ENCODE peak calls at places on chromosomes 3 and 15, in six cellular contexts. O is neuronal stem cell, C is hypothalamus, B is hepatic stellate cell, G is uterus, V is NCI-H1105 treated with DMSO at 0.1 percent for 48 hours. Q is an unnamed sample.

GRCh38 chr15:40340038-40340739 is 550 bp downstream of the CCDC9B start:
- DNase-seq in O (no peak), C (peak), B (peak), G (peak), V (peak), Q (no peak)

GRCh38 chr15:20644896-20645295 is 103.3 kb upstream of the GOLGA6L6 start:
- DNase-seq in O (no peak), C (no peak), B (no peak), G (no peak), V (no peak), Q (no peak)

GRCh38 chr15:72688697-72689096 is 2.7 kb downstream of the BBS4 start:
- DNase-seq in O (no peak), C (no peak), B (no peak), G (no peak), V (no peak), Q (no peak)

GRCh38 chr3:31531465-31531991 is 1.2 kb upstream of the STT3B start:
- DNase-seq in O (no peak), C (no peak), B (no peak), G (no peak), V (no peak), Q (no peak)

GRCh38 chr3:118501152-118501551 is 533.5 kb downstream of the IGSF11 start:
- DNase-seq in O (no peak), C (peak), B (no peak), G (no peak), V (peak), Q (peak)

GRCh38 chr3:46542801-46543201 is 23.3 kb downstream of the LRRC2 start:
- DNase-seq in O (no peak), C (no peak), B (no peak), G (no peak), V (no peak), Q (peak)

GRCh38 chr3:71786551-71786950 is 1.6 kb upstream of the PROK2 start:
- DNase-seq in O (no peak), C (no peak), B (no peak), G (no peak), V (no peak), Q (no peak)

GRCh38 chr15:33994005-33994615 is 25.8 kb downstream of the CHRM5 start:
- DNase-seq in O (peak), C (no peak), B (no peak), G (no peak), V (peak), Q (peak)

GRCh38 chr3:18112976-18113766 is 312.0 kb downstream of the SATB1 start:
- DNase-seq in O (no peak), C (no peak), B (no peak), G (no peak), V (no peak), Q (no peak)

GRCh38 chr3:119221779-119222320 is 18.8 kb downstream of the B4GALT4 start:
- DNase-seq in O (no peak), C (no peak), B (no peak), G (no peak), V (no peak), Q (no peak)

GRCh38 chr15:29131336-29132109 is 138.1 kb downstream of the NSMCE3 start:
- DNase-seq in O (no peak), C (no peak), B (no peak), G (no peak), V (no peak), Q (no peak)

GRCh38 chr3:39192490-39193092 is at the start of gene XIRP1:
- DNase-seq in O (no peak), C (no peak), B (no peak), G (no peak), V (no peak), Q (peak)